ENCODE peak calls at places on chromosomes 3 and 15, in five cellular contexts. R is neural crest cell, D is renal cortical epithelial cell, S is GOT3, C is T47D. Y is an unnamed sample.

GRCh38 chr3:134749802-134750553 is 45.1 kb upstream of the EPHB1 start:
- DNase-seq in D (no peak), C (no peak), R (no peak), S (no peak), Y (no peak)

GRCh38 chr3:106609666-106610301 is 741.0 kb upstream of the CBLB start:
- DNase-seq in D (peak), R (peak), S (peak), C (peak), Y (peak)

GRCh38 chr15:93179072-93179471 is 90.1 kb upstream of the RGMA start:
- DNase-seq in D (peak), R (no peak), C (no peak), S (no peak), Y (peak)

GRCh38 chr15:94177112-94177511 is 54.2 kb upstream of the MCTP2 start:
- DNase-seq in S (no peak), R (no peak), D (peak), C (no peak), Y (peak)

GRCh38 chr3:40337136-40338108 is 27.9 kb downstream of the EIF1B start:
- DNase-seq in D (no peak), C (no peak), R (no peak), S (no peak), Y (no peak)

GRCh38 chr15:66841953-66842681 is 140.1 kb downstream of the SMAD6 start:
- DNase-seq in S (peak), D (peak), R (no peak), C (peak), Y (no peak)

GRCh38 chr15:88393719-88394519 is 73.3 kb downstream of the MRPL46 start:
- DNase-seq in S (no peak), D (no peak), C (no peak), R (no peak), Y (no peak)

GRCh38 chr3:46609074-46609735 is 3.1 kb upstream of the FAM240A start:
- DNase-seq in R (no peak), S (no peak), C (no peak), D (peak), Y (no peak)

GRCh38 chr15:81225161-81225671 is 28.5 kb downstream of the IL16 start:
- DNase-seq in R (no peak), S (no peak), C (no peak), D (no peak), Y (no peak)

GRCh38 chr3:183123891-183124290 is 24.6 kb upstream of the MCCC1 start:
- DNase-seq in C (no peak), D (peak), R (no peak), S (no peak), Y (no peak)

GRCh38 chr15:48507416-48508065 is 138.0 kb downstream of the FBN1 start:
- DNase-seq in S (no peak), R (peak), D (peak), C (peak), Y (no peak)

GRCh38 chr15:25711691-25712090 is 151.4 kb downstream of the ATP10A start:
- DNase-seq in R (no peak), S (no peak), C (no peak), D (no peak), Y (no peak)

GRCh38 chr3:17149076-17149475 is 264.3 kb downstream of the PLCL2 start:
- DNase-seq in C (no peak), R (no peak), S (no peak), D (no peak), Y (no peak)

GRCh38 chr3:140599496-140599895 is 78.4 kb upstream of the TRIM42 start:
- DNase-seq in D (no peak), C (no peak), S (no peak), R (no peak), Y (no peak)

GRCh38 chr3:161371441-161372320 is at the start of gene SPTSSB:
- DNase-seq in C (peak), R (peak), D (peak), S (no peak), Y (no peak)

GRCh38 chr3:125525153-125525552 is 5.2 kb upstream of the SNX4 start:
- DNase-seq in R (no peak), C (no peak), D (no peak), S (no peak), Y (no peak)

GRCh38 chr3:56075089-56075488 is 393.2 kb downstream of the ERC2 start:
- DNase-seq in S (no peak), C (no peak), R (no peak), D (no peak), Y (no peak)

GRCh38 chr15:26972636-26973035 is 1.7 kb downstream of the GABRG3 start:
- DNase-seq in D (no peak), R (no peak), S (no peak), C (no peak), Y (no peak)

GRCh38 chr3:197854596-197855343 is 63.7 kb downstream of the LRCH3 start:
- DNase-seq in C (no peak), R (no peak), D (peak), S (no peak), Y (no peak)

GRCh38 chr15:56732135-56732880 is 1.0 kb downstream of the ZNF280D start:
- DNase-seq in C (no peak), S (no peak), D (peak), R (no peak), Y (no peak)

GRCh38 chr15:101201411-101202174 is 50.3 kb downstream of the CHSY1 start:
- DNase-seq in R (peak), C (no peak), D (peak), S (peak), Y (peak)

GRCh38 chr3:190877925-190878324 is 15.4 kb upstream of the GMNC start:
- DNase-seq in R (no peak), S (no peak), C (no peak), D (no peak), Y (no peak)

GRCh38 chr3:45552031-45552772 is 42.3 kb upstream of the LIMD1 start:
- DNase-seq in D (no peak), C (no peak), R (no peak), S (no peak), Y (no peak)

GRCh38 chr3:126555795-126556636 is 2.7 kb downstream of the C3orf22 start:
- DNase-seq in S (no peak), R (no peak), D (no peak), C (no peak), Y (no peak)

GRCh38 chr3:146536681-146537080 is 7.7 kb downstream of the PLSCR1 start:
- DNase-seq in D (peak), S (no peak), R (no peak), C (no peak), Y (no peak)

GRCh38 chr15:100216177-100216576 is 125.6 kb downstream of the ADAMTS17 start:
- DNase-seq in D (peak), R (no peak), S (no peak), C (no peak), Y (no peak)

GRCh38 chr3:1699361-1699920 is 399.2 kb upstream of the CNTN4 start:
- DNase-seq in S (no peak), D (no peak), R (no peak), C (no peak), Y (no peak)

GRCh38 chr3:73681610-73682009 is 56.9 kb upstream of the PDZRN3 start:
- DNase-seq in R (no peak), C (no peak), D (peak), S (no peak), Y (no peak)

GRCh38 chr15:31341501-31342195 is 15.0 kb downstream of the KLF13 start:
- DNase-seq in R (no peak), C (no peak), D (no peak), S (no peak), Y (no peak)

Y was measured in HL-60.